ENCODE peak calls at places on chromosomes 5 and 9, in nine cellular contexts. C is upper lobe of right lung, E is stomach, P is skeletal muscle cell, G is fibroblast of the aortic adventitia, Z is choroid plexus epithelial cell, F is mesenchymal stem cell, N is GM12865, L is coronary artery. O is an unnamed sample.

GRCh38 chr5:54522080-54522479 is 4.5 kb downstream of the SNX18 start:
- DNase-seq in N (no peak), P (no peak), Z (no peak), E (no peak), L (no peak), G (no peak), C (no peak), F (peak; percentile 46), O (no peak)

GRCh38 chr9:122846371-122847060 is 18.1 kb upstream of the PDCL start:
- DNase-seq in P (no peak), L (no peak), E (no peak), G (no peak), F (no peak), Z (no peak), C (no peak), N (no peak), O (no peak)

GRCh38 chr5:170143091-170143490 is 37.4 kb downstream of the FOXI1 start:
- DNase-seq in P (no peak), L (no peak), G (no peak), N (no peak), F (no peak), E (no peak), C (no peak), Z (no peak), O (no peak)

GRCh38 chr9:107137495-107138202 is 145.4 kb upstream of the RAD23B start:
- DNase-seq in P (no peak), L (no peak), F (peak; percentile 49), C (no peak), E (no peak), G (peak; percentile 65), N (peak; percentile 28), Z (peak; percentile 53), O (no peak)

GRCh38 chr9:126819482-126819881 is 14.6 kb downstream of the ZBTB43 start:
- DNase-seq in P (no peak), L (no peak), E (no peak), F (no peak), N (peak; percentile 67), C (no peak), G (no peak), Z (no peak), O (no peak)

GRCh38 chr5:135534609-135535419 is 950 bp downstream of the NEUROG1 start:
- DNase-seq in G (no peak), N (no peak), Z (no peak), C (no peak), L (no peak), F (no peak), E (no peak), P (no peak), O (peak; percentile 60)

GRCh38 chr5:9905661-9906060 is 275.5 kb upstream of the TAS2R1 start:
- DNase-seq in E (no peak), L (no peak), P (no peak), F (no peak), C (no peak), N (no peak), Z (peak; percentile 36), G (peak; percentile 20), O (no peak)

GRCh38 chr9:127447416-127448111 is 3.6 kb downstream of the RPL12 start:
- DNase-seq in F (no peak), C (no peak), G (peak; percentile 35), N (no peak), L (no peak), Z (no peak), P (no peak), E (no peak), O (no peak)

GRCh38 chr9:13478235-13478634 is 198.7 kb upstream of the MPDZ start:
- DNase-seq in N (no peak), P (no peak), C (no peak), F (no peak), L (no peak), Z (peak; percentile 18), E (no peak), G (peak; percentile 10), O (no peak)

GRCh38 chr5:95422842-95423241 is 31.7 kb downstream of the FAM81B start:
- DNase-seq in P (peak; percentile 57), F (no peak), C (no peak), N (no peak), E (no peak), G (peak; percentile 57), L (no peak), Z (peak; percentile 37), O (no peak)

GRCh38 chr9:127785023-127785932 is 556 bp upstream of the CDK9 start:
- DNase-seq in F (peak; percentile 84), L (peak; percentile 92), P (no peak), G (peak; percentile 76), N (peak; percentile 91), E (peak; percentile 91), C (peak; percentile 95), Z (peak; percentile 81), O (peak; percentile 82)

GRCh38 chr9:29100762-29101161 is 1527.5 kb upstream of the C9orf72 start:
- DNase-seq in L (no peak), Z (no peak), P (no peak), F (no peak), G (no peak), E (no peak), N (no peak), C (no peak), O (no peak)

GRCh38 chr5:3599283-3600105 is 3.9 kb downstream of the IRX1 start:
- DNase-seq in L (no peak), N (no peak), E (no peak), F (no peak), P (no peak), Z (no peak), C (no peak), G (no peak), O (peak; percentile 60)

GRCh38 chr9:104238668-104239067 is 144.6 kb downstream of the SMC2 start:
- DNase-seq in E (no peak), G (no peak), F (no peak), L (no peak), P (no peak), Z (no peak), C (no peak), N (no peak), O (no peak)

GRCh38 chr5:40551706-40552557 is 127.8 kb upstream of the PTGER4 start:
- DNase-seq in G (peak; percentile 97), N (no peak), L (no peak), P (peak; percentile 95), C (no peak), E (no peak), F (peak; percentile 84), Z (peak; percentile 99), O (peak; percentile 85)

DNA sequence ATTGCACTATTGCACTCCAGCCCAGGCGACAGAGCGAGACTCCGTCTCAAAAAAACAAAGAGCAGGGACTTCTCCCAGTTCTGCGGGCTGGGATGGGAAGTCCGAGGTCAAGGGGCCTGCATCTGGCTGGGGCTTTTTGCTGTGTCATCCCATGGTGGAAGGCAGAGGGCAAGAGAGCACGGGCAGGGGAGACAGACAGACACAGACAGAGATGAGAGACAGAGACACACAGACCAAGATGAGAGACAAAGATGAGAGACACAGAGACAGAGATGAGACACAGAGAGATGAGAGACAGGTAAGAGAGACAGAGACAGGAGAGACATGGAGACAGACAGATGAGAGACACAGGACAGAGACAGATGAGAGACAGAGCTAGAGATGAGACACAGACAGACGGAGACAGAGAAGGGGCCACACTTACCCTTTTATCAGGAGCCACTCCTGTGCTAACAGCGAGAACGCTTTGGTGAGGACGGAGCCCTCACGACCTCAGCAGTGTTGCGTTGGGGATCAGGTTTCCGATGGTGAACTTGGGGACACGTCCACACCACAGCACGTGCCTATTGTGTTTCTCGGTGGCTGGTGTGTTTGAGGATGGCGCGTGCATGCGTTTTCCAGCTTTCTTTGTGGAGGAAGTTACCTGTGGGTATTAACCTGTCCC is 8.9 kb upstream of the TOR4A start:
- DNase-seq in C (no peak), F (peak; percentile 91), Z (peak; percentile 46), N (no peak), L (no peak), E (no peak), G (no peak), P (no peak), O (no peak)
- H3K4me3 ChIP-seq in C (peak overlapping the region; percentile 16), F (no peak overlapping the region), Z (no peak overlapping the region), N (peak overlapping the region; percentile 23), L (peak overlapping the region; percentile 7), E (peak overlapping the region; percentile 30), G (no peak overlapping the region), P (no peak overlapping the region), O (no peak overlapping the region)

DNA sequence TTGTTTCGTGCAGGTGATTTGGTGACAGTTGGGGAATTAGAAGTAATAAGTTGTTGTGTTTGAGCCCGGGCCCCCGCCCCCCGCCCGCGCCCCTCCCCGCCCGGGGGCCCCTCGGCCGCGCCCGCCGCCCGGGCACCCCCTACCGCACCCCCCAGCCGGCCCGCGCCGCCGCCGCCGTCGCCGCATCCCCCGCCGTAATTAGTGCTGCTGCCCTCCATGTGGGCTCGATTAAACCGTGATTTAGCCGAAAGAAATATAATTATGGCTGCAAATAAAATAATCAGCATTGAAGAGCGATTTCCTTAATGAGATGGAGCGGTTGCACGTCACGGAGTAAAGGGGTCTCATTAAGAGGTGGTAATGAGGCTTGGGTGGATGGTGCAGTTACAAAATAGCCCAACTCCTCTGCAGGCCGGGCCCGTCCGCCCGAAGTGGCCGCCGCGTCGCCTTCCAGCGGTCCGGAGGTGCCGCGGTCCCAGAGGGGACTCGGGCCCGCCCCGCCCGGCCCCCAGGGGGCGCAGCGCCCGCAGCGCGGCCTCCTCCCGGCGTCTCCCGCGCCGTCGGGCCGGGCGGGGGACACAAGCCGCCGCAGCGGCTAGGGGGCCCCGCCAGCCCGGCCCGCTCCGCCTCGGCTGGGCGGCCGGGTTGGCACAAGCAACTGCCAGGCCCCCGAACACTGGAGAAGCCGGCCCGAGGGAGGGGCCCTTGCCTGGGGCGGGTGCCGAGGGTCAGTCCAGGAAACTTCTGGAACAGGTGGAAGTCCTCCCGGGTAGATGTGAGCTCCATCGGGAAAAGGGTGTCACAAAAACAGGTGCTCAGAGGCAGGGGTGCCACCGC is 6.9 kb upstream of the OTP start:
- DNase-seq in G (no peak), P (no peak), C (no peak), F (peak; percentile 12), L (no peak), N (peak; percentile 62), Z (no peak), E (peak; percentile 47), O (no peak)
- H3K4me3 ChIP-seq in G (no peak overlapping the region), P (no peak overlapping the region), C (no peak overlapping the region), F (peak overlapping the region; percentile 56), L (peak overlapping the region; percentile 66), N (peak overlapping the region; percentile 62), Z (no peak overlapping the region), E (peak overlapping the region; percentile 41), O (no peak overlapping the region)

GRCh38 chr5:86376214-86376613 is 241.5 kb upstream of the COX7C start:
- DNase-seq in N (no peak), C (no peak), E (no peak), F (no peak), G (no peak), P (no peak), L (no peak), Z (no peak), O (no peak)

GRCh38 chr5:86374611-86375010 is 243.1 kb upstream of the COX7C start:
- DNase-seq in L (no peak), E (no peak), N (no peak), P (no peak), Z (no peak), G (no peak), C (no peak), F (no peak), O (no peak)
- H3K4me3 ChIP-seq in L (no peak overlapping the region), E (no peak overlapping the region), N (no peak overlapping the region), P (no peak overlapping the region), Z (no peak overlapping the region), G (no peak overlapping the region), C (no peak overlapping the region), F (no peak overlapping the region), O (no peak overlapping the region)

DNA sequence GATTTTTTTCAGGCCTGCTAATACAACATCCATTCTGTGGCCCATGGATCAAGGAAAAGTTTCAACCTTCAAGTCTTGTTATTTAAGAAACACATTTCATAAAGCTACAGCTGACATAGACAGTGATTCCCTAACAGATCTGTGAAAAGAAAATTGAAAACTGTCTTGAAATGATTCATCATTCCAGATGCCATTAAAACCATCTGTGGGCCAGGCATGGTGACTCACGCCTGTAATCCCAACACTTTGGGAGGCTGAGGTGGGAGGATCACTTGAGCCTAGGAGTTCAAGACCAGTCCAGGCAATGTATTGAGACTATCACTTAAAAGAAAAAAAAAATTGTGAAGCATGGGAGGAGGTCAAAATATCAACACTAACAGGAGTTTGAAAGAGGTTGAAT is 6.0 kb downstream of the RAPGEF6 start:
- DNase-seq in E (no peak), C (no peak), L (no peak), F (peak; percentile 48), P (no peak), G (no peak), Z (peak; percentile 33), N (no peak), O (no peak)
- H3K4me3 ChIP-seq in E (no peak overlapping the region), C (no peak overlapping the region), L (no peak overlapping the region), F (no peak overlapping the region), P (no peak overlapping the region), G (no peak overlapping the region), Z (no peak overlapping the region), N (no peak overlapping the region), O (no peak overlapping the region)

O was measured in RWPE2.